ENCODE peak calls at places on chromosomes 2 and 18, in seven cellular contexts. D, J, I, S, M, K and A are unnamed samples. For H3K9me3, the result is how much of the 10 kb centered on the place peaks cover.

GRCh38 chr2:157784169-157784822 is 91.8 kb downstream of the ACVR1 start:
- DNase-seq in D (peak), S (peak), J (no peak), M (no peak), I (no peak), K (no peak), A (no peak)

GRCh38 chr2:220374282-220374681 is 746.9 kb downstream of the SLC4A3 start:
- DNase-seq in J (no peak), I (no peak), K (no peak), D (no peak), M (no peak), S (no peak), A (no peak)

GRCh38 chr2:120867290-120868231 is 131.9 kb downstream of the GLI2 start:
- DNase-seq in J (no peak), M (peak), I (no peak), S (peak), K (peak), D (peak), A (no peak)

GRCh38 chr18:74870950-74871349 is 273.3 kb downstream of the ZNF407 start:
- DNase-seq in S (no peak), K (no peak), D (no peak), I (no peak), J (no peak), M (no peak), A (peak)

GRCh38 chr2:232330068-232330999 is 48.2 kb upstream of the ALPP start:
- DNase-seq in S (no peak), K (no peak), M (peak), J (no peak), I (no peak), D (no peak), A (no peak)

GRCh38 chr2:26174691-26175181 is 1.8 kb downstream of the GAREM2 start:
- DNase-seq in S (no peak), M (no peak), D (no peak), J (no peak), K (peak), I (no peak), A (no peak)

GRCh38 chr2:77746780-77747179 is 224.6 kb upstream of the LRRTM4 start:
- DNase-seq in M (no peak), J (no peak), K (peak), D (peak), I (no peak), S (no peak), A (no peak)

GRCh38 chr18:60549338-60549960 is 176.9 kb upstream of the MC4R start:
- DNase-seq in M (peak), K (peak), S (peak), J (peak), D (peak), I (peak), A (peak)

GRCh38 chr18:56861244-56861643 is 210.1 kb downstream of the WDR7 start:
- DNase-seq in D (no peak), M (no peak), S (peak), I (no peak), J (no peak), K (no peak), A (no peak)

GRCh38 chr2:160490760-160491367 is 2.7 kb downstream of the RBMS1 start:
- DNase-seq in K (no peak), S (no peak), M (no peak), J (no peak), I (no peak), D (no peak), A (no peak)

GRCh38 chr2:1713839-1714236 is 30.5 kb downstream of the PXDN start:
- DNase-seq in M (no peak), J (no peak), D (no peak), K (no peak), I (no peak), S (no peak), A (no peak)

GRCh38 chr18:24446953-24447537 is 13.4 kb upstream of the HRH4 start:
- DNase-seq in D (peak), S (peak), J (peak), M (no peak), K (no peak), I (no peak), A (peak)

GRCh38 chr18:48918156-48918555 is 32.6 kb downstream of the SMAD7 start:
- DNase-seq in S (no peak), J (peak), D (no peak), K (no peak), I (no peak), M (no peak), A (peak)

GRCh38 chr2:205288681-205289080 is 393.6 kb upstream of the NRP2 start:
- DNase-seq in J (no peak), I (no peak), M (no peak), S (no peak), K (no peak), D (no peak), A (no peak)

GRCh38 chr2:211829725-211830124 is 708.9 kb downstream of the ERBB4 start:
- DNase-seq in K (no peak), M (no peak), S (no peak), J (no peak), D (no peak), I (no peak), A (no peak)

GRCh38 chr2:98348066-98348561 is 1.9 kb downstream of the CNGA3 start:
- DNase-seq in I (no peak), D (no peak), M (peak), K (peak), J (no peak), S (no peak), A (no peak)

GRCh38 chr2:233643128-233643527 is 6.9 kb downstream of the UGT1A10 start:
- DNase-seq in D (peak), S (peak), J (peak), I (peak), K (no peak), M (peak), A (no peak)

GRCh38 chr2:28622101-28622499 is 126.2 kb downstream of the PLB1 start:
- DNase-seq in I (no peak), S (no peak), K (no peak), J (no peak), D (no peak), M (no peak), A (no peak)

GRCh38 chr2:39059366-39059952 is 61.4 kb downstream of the SOS1 start:
- DNase-seq in K (peak), M (peak), D (peak), J (peak), S (peak), I (peak), A (peak)

GRCh38 chr2:34806891-34807290 is 1207.8 kb upstream of the FAM98A start:
- DNase-seq in K (no peak), J (no peak), M (no peak), I (no peak), S (no peak), D (no peak), A (no peak)

GRCh38 chr2:3223080-3223923 is 154.3 kb downstream of the EIPR1 start:
- DNase-seq in I (no peak), S (no peak), K (no peak), D (no peak), J (no peak), M (no peak), A (no peak)

GRCh38 chr2:98378901-98379300 is 32.6 kb downstream of the CNGA3 start:
- DNase-seq in K (no peak), I (no peak), M (no peak), J (no peak), S (no peak), D (peak), A (no peak)

GRCh38 chr2:58427572-58428285 is 186.6 kb upstream of the FANCL start:
- DNase-seq in I (no peak), S (peak), M (peak), K (peak), D (no peak), J (no peak), A (peak)

GRCh38 chr2:238847841-238848565 is at the start of gene TWIST2:
- DNase-seq in K (peak), M (peak), D (peak), J (no peak), S (peak), I (no peak), A (no peak)

GRCh38 chr2:15949126-15949525 is 8.8 kb downstream of the MYCN start:
- DNase-seq in J (no peak), K (no peak), D (no peak), M (no peak), S (no peak), I (no peak), A (no peak)

GRCh38 chr2:25672500-25673169 is 742 bp downstream of the DTNB start:
- DNase-seq in M (peak), D (peak), J (peak), I (no peak), S (peak), K (no peak), A (peak)

GRCh38 chr18:9898792-9899549 is 13.2 kb downstream of the TXNDC2 start:
- DNase-seq in I (peak), S (peak), D (peak), J (no peak), K (no peak), M (no peak), A (no peak)

GRCh38 chr18:1559563-1559962 is 654.9 kb downstream of the ADCYAP1 start:
- DNase-seq in K (no peak), I (no peak), J (no peak), D (peak), M (no peak), S (no peak), A (no peak)

GRCh38 chr2:194087089-194087488 is 1569.9 kb upstream of the SLC39A10 start:
- DNase-seq in S (no peak), K (no peak), J (no peak), I (no peak), M (no peak), D (no peak), A (no peak)

GRCh38 chr18:48229445-48230052 is 179.6 kb downstream of the ZBTB7C start:
- DNase-seq in J (no peak), K (peak), S (no peak), D (no peak), M (peak), I (no peak), A (no peak)

GRCh38 chr2:219249203-219249980 is 3.7 kb upstream of the TUBA4B start:
- DNase-seq in K (no peak), J (peak), M (no peak), D (peak), S (peak), I (no peak), A (peak)

GRCh38 chr2:127320586-127321275 is 26.8 kb upstream of the ERCC3 start:
- DNase-seq in K (no peak), I (no peak), D (no peak), S (no peak), M (no peak), J (no peak), A (no peak)

GRCh38 chr18:52937840-52938239 is 597.8 kb downstream of the DCC start:
- DNase-seq in S (no peak), I (no peak), D (peak), M (no peak), J (no peak), K (no peak), A (no peak)

GRCh38 chr2:62197609-62198236 is 1.8 kb downstream of the B3GNT2 start:
- DNase-seq in I (no peak), D (peak), K (peak), S (peak), J (peak), M (peak), A (peak)

GRCh38 chr18:11042247-11042646 is 107.1 kb downstream of the PIEZO2 start:
- DNase-seq in I (no peak), J (no peak), D (no peak), S (no peak), K (no peak), M (no peak), A (no peak)

GRCh38 chr2:38079111-38080052 is 3.4 kb upstream of the CYP1B1 start:
- DNase-seq in K (no peak), J (no peak), S (no peak), D (no peak), M (peak), I (no peak), A (no peak)

GRCh38 chr2:224369028-224369632 is 32.8 kb downstream of the FAM124B start:
- DNase-seq in M (peak), I (peak), K (peak), J (peak), D (peak), S (peak), A (peak)

GRCh38 chr18:49922228-49922627 is 108.9 kb upstream of the ACAA2 start:
- DNase-seq in M (no peak), J (no peak), S (no peak), D (peak), K (no peak), I (no peak), A (no peak)

GRCh38 chr2:199460808-199461454 is 3.2 kb upstream of the SATB2 start:
- DNase-seq in J (no peak), D (no peak), K (no peak), M (no peak), I (no peak), S (no peak), A (no peak)

GRCh38 chr2:180707867-180708205 is 272.6 kb upstream of the UBE2E3 start:
- DNase-seq in M (peak), I (peak), K (no peak), J (no peak), S (peak), D (peak), A (no peak)

DNA sequence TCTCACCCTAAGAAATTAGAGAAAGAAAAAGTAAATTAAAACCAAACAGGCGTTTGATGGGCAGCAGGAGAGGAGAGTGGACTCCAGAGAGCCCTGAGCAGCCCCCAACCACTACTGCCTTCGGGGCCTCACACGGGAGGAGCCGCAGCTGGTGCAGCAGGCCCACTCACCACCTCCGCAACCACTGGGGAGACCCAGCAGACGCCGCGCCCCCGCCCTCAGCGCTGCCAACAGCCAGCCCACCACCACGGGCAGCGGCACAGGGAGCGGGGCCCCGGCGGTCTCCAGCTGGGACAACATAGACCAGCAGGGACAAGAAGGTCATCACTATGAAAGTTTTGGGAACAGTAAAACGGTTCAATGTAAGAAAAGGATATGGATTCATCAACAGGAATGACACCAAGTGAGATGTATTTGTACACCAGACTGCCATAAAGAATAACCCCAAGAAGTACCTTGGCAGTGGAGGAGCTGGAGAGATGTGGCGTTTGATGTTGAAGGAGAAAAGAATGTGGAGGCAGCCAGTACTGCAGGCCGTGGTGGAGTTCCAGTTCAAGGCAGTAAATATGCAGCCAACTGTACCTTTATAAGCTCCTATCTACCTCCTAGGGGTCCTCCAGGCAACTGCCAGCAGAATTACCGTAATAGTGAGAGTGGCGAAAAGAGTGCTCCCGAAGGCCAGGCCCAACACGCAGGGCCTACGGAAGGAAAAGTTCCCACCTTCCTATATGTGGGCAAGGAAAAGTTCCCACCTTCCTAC is 76.5 kb downstream of the OLA1 start:
- DNase-seq in D (no peak), M (no peak), K (no peak), J (no peak), S (no peak), I (no peak), A (no peak)
- H3K9me3 ChIP-seq in D (under half), M (under half), K (under half), J (half or more), S (under half), I (under half), A (under half)

DNA sequence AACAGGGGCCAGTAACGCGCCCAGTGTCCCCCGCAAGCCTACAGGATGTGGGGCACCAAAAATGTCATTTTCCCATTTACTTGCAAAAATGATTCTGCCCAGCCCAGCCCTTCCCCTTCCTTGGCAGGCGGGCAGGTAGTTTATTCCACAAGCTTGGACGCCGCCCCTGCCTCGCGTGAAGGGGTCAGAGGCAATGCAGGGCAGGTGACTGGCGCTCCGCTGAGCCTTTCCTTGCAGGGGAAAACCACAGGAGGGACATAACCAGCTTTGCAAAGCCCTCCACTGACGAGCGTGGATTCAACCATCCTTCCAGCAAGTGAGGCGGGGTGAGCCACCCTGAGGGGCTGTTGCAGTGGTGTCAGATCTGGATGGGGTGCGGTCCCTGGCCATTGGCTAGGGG is 5.3 kb downstream of the MAB21L4 start:
- DNase-seq in M (no peak), S (no peak), J (no peak), D (no peak), K (no peak), I (no peak), A (no peak)
- TF ChIP-seq CTCF in M (no peak), S (no peak), J (no peak), D (no peak), K (no peak), I (no peak), A (no peak)

GRCh38 chr2:111166115-111166514 is 45.4 kb downstream of the BCL2L11 start:
- DNase-seq in J (no peak), K (no peak), M (no peak), D (no peak), I (no peak), S (no peak), A (no peak)

GRCh38 chr2:111167238-111168162 is 46.8 kb downstream of the BCL2L11 start:
- DNase-seq in K (no peak), M (no peak), J (peak), S (no peak), I (no peak), D (no peak), A (peak)

GRCh38 chr2:111169924-111170323 is 49.2 kb downstream of the BCL2L11 start:
- DNase-seq in K (no peak), S (no peak), J (no peak), D (no peak), I (no peak), M (no peak), A (no peak)

GRCh38 chr2:111169268-111169667 is 48.6 kb downstream of the BCL2L11 start:
- DNase-seq in J (no peak), K (no peak), D (no peak), M (no peak), I (no peak), S (no peak), A (no peak)

DNA sequence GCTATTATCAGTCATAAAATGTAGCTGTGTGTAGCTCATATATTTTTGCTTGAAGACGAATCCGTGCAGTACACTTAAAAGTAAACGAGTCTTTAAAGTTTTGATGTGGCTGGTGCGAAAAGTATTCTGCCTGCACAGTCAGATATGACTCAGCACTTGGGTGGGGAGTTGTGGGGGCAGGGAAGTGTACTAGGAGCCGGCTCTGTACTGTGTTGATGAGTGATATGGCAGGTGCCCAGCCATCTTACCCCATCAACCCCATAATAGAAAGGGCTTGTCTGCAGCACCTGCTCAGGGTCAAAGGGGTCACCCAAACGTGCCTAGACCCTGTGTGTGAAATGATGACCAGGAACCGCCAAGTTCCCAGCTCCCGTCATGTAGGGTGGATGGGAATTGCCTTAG is 47.8 kb downstream of the BCL2L11 start:
- DNase-seq in S (peak), K (no peak), J (peak), I (peak), D (peak), M (no peak), A (no peak)
- TF ChIP-seq EZH2phosphoT487 in S (no peak), K (no peak), J (no peak), I (no peak), D (no peak), M (no peak), A (no peak)

GRCh38 chr2:443754-444153 is 155.9 kb upstream of the ALKAL2 start:
- DNase-seq in I (no peak), S (no peak), M (no peak), K (no peak), D (no peak), J (no peak), A (no peak)
- H3K9me3 ChIP-seq in I (under half), S (under half), M (under half), K (under half), D (under half), J (under half), A (under half)

DNA sequence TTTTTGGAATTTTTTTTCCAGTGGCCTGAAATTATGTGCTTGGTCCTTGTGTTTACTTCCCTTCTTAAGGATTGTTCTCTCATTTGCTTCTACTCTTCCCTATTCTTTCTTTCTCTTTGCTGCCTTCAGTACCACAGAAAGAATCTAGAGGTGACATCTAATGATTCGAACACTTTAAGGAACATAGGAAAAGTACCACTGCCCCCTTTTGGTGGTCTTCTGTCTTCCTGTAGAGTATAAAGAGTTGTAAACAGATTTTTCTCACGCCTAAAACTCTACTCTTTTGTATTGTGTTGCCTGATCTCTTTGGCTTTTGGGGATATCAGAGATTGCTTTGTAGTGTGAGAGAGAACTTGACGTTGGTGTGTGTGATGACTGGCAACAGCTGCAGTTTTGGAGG is 7.0 kb upstream of the SCTR start:
- DNase-seq in D (no peak), K (no peak), J (peak), M (peak), I (no peak), S (no peak), A (no peak)
- TF ChIP-seq CTCF in D (peak), K (no peak), J (peak), M (peak), I (no peak), S (peak), A (peak)

DNA sequence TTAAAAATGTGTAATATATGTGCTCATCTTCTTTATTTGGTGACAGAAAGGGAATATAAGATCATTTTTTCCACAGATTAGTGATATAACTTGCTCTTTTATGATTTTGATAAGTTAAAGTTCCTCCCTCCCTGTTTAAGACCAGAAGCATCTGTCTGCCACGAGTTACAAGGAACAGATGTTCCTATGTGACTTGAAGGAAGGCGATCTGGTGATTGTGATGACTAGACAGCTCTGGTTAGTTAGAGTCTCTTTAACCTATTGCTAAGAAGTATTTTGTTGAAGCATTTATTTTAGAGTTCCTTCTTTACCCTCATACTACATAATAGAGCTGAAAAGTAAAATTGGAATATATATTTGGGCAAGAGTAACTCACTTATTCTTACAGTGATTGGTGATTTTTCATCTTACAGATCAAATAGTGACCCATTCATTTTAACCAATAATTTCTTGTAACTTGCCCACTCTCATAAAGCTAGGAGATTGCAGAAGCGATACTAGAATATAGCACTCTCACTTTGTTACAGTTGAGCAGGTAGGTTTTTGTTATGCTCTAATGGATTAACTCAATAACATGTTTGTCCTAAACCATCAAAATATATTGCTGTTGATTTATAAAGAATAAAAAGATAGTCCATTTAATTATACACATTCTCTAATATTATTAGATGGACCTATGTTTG is 218.7 kb downstream of the SLC4A10 start:
- DNase-seq in S (no peak), D (no peak), M (no peak), K (no peak), I (no peak), J (peak), A (no peak)
- TF ChIP-seq EZH2phosphoT487 in S (no peak), D (no peak), M (no peak), K (no peak), I (no peak), J (no peak), A (no peak)

GRCh38 chr2:7639476-7639875 is 722.3 kb downstream of the RNF144A start:
- DNase-seq in D (no peak), S (peak), K (no peak), I (no peak), J (no peak), M (no peak), A (no peak)
- H3K9me3 ChIP-seq in D (under half), S (under half), K (under half), I (under half), J (under half), M (under half), A (under half)